ENCODE peak calls at places on chromosomes 2 and 18, in nine cellular contexts. Z is HEK293T; K is activated naive CD8-positive, alpha-beta T cell treated with anti-CD3 and anti-CD28 coated beads, Interleukin-2, amount 10 ng/mL, durations not matched to agents 7 days and 5 days; O is M059J; N is right lobe of liver; X is AG08396; D is NCI-H1105 treated with DMSO at 0.1 percent for 48 hours; C is COR-L47; F is activated naive CD4-positive, alpha-beta T cell treated with anti-CD3 and anti-CD28 coated beads for 36 hours. U is an unnamed sample.

GRCh38 chr18:12608292-12608691 is 49.6 kb downstream of the SPIRE1 start:
- DNase-seq in Z (no peak), K (no peak), O (peak; percentile 46), N (no peak), X (no peak), D (no peak), C (no peak), F (no peak), U (no peak)

GRCh38 chr2:50546790-50547189 is 485.1 kb downstream of the NRXN1 start:
- DNase-seq in Z (no peak), K (no peak), O (no peak), N (no peak), X (no peak), D (peak; percentile 99), C (peak; percentile 35), F (no peak), U (no peak)

GRCh38 chr2:168231609-168232241 is 15.7 kb downstream of the STK39 start:
- DNase-seq in Z (no peak), K (no peak), O (no peak), N (no peak), X (no peak), D (peak; percentile 89), C (peak; percentile 93), F (no peak), U (no peak)

GRCh38 chr2:195683174-195683573 is 26.1 kb downstream of the SLC39A10 start:
- DNase-seq in Z (no peak), K (no peak), O (peak; percentile 58), N (no peak), X (no peak), D (no peak), C (no peak), F (no peak), U (no peak)

GRCh38 chr2:105397025-105397722 is 1.7 kb downstream of the FHL2 start:
- DNase-seq in Z (no peak), K (no peak), O (peak; percentile 79), N (no peak), X (no peak), D (no peak), C (no peak), F (no peak), U (no peak)

GRCh38 chr18:59093668-59094067 is 46.0 kb upstream of the SEC11C start:
- DNase-seq in Z (no peak), K (no peak), O (no peak), N (no peak), X (no peak), D (no peak), C (no peak), F (no peak), U (no peak)

GRCh38 chr2:170554278-170554955 is 160.7 kb upstream of the SP5 start:
- DNase-seq in Z (no peak), K (no peak), O (peak; percentile 72), N (peak; percentile 75), X (peak; percentile 12), D (no peak), C (no peak), F (no peak), U (no peak)

GRCh38 chr2:96163768-96164429 is 18.7 kb upstream of the DUSP2 start:
- DNase-seq in Z (no peak), K (peak; percentile 76), O (no peak), N (no peak), X (no peak), D (no peak), C (no peak), F (peak; percentile 90), U (peak; percentile 47)

GRCh38 chr2:207768168-207768890 is 1.4 kb downstream of the FZD5 start:
- DNase-seq in Z (peak; percentile 33), K (peak; percentile 56), O (no peak), N (peak; percentile 65), X (peak; percentile 56), D (peak; percentile 33), C (peak; percentile 30), F (peak; percentile 39), U (peak; percentile 78)

GRCh38 chr2:233037078-233037477 is 4.6 kb downstream of the NEU2 start:
- DNase-seq in Z (no peak), K (no peak), O (peak; percentile 76), N (no peak), X (no peak), D (no peak), C (no peak), F (no peak), U (no peak)

GRCh38 chr2:97871096-97871780 is 124.5 kb downstream of the TMEM131 start:
- DNase-seq in Z (no peak), K (no peak), O (peak; percentile 86), N (no peak), X (peak; percentile 40), D (no peak), C (no peak), F (no peak), U (no peak)

GRCh38 chr2:120545521-120546076 is 190.1 kb upstream of the GLI2 start:
- DNase-seq in Z (no peak), K (no peak), O (no peak), N (no peak), X (no peak), D (no peak), C (no peak), F (no peak), U (no peak)

U was measured in H7.